ENCODE peak calls at places on chromosome 6, in six cellular contexts. R is stimulated activated naive CD4-positive, alpha-beta T cell treated with Interleukin-2 at 50 U/mL for 16 hours; Z is NCI-H524; G is activated CD4-positive, CD25-positive, alpha-beta regulatory T cell treated with anti-CD3 and anti-CD28 coated beads, Interleukin-2, amount 50 U/mL, for 16 hours; L is SK-N-DZ; P is AG09309. S is an unnamed sample.

GRCh38 chr6:157268396-157268795 is 54.9 kb downstream of the TMEM242 start:
- DNase-seq in R (no peak), Z (no peak), G (no peak), L (no peak), P (no peak), S (no peak)

GRCh38 chr6:4009486-4009885 is 69.5 kb downstream of the FAM217A start:
- DNase-seq in R (no peak), Z (no peak), G (no peak), L (no peak), P (no peak), S (no peak)

GRCh38 chr6:24376875-24377274 is 19.0 kb upstream of the DCDC2 start:
- DNase-seq in R (no peak), Z (peak; percentile 58), G (no peak), L (no peak), P (no peak), S (no peak)

GRCh38 chr6:170176621-170177382 is 114.1 kb downstream of the DLL1 start:
- DNase-seq in R (no peak), Z (peak; percentile 68), G (no peak), L (no peak), P (no peak), S (no peak)

GRCh38 chr6:133892444-133893323 is 3.8 kb downstream of the TCF21 start:
- DNase-seq in R (no peak), Z (no peak), G (no peak), L (no peak), P (no peak), S (no peak)

GRCh38 chr6:69795469-69796080 is 1.2 kb downstream of the LMBRD1 start:
- DNase-seq in R (no peak), Z (no peak), G (no peak), L (no peak), P (no peak), S (no peak)

GRCh38 chr6:2528156-2528555 is 222.6 kb downstream of the MYLK4 start:
- DNase-seq in R (no peak), Z (no peak), G (no peak), L (no peak), P (no peak), S (no peak)

GRCh38 chr6:37168809-37169457 is 1.0 kb upstream of the PIM1 start:
- DNase-seq in R (peak; percentile 45), Z (peak; percentile 49), G (no peak), L (no peak), P (no peak), S (peak; percentile 48)

GRCh38 chr6:108764580-108764950 is 83.7 kb upstream of the ARMC2 start:
- DNase-seq in R (no peak), Z (no peak), G (no peak), L (no peak), P (no peak), S (no peak)

GRCh38 chr6:105745464-105746129 is 340.5 kb upstream of the PRDM1 start:
- DNase-seq in R (no peak), Z (no peak), G (no peak), L (no peak), P (no peak), S (no peak)

GRCh38 chr6:91697010-91697694 is 1110.3 kb upstream of the MAP3K7 start:
- DNase-seq in R (no peak), Z (no peak), G (no peak), L (peak; percentile 43), P (no peak), S (no peak)

GRCh38 chr6:119322715-119323350 is 26.7 kb downstream of the MAN1A1 start:
- DNase-seq in R (no peak), Z (no peak), G (no peak), L (no peak), P (no peak), S (no peak)

GRCh38 chr6:111238464-111239119 is 151.3 kb downstream of the SLC16A10 start:
- DNase-seq in R (no peak), Z (no peak), G (no peak), L (no peak), P (no peak), S (no peak)

GRCh38 chr6:157261606-157262005 is 61.7 kb downstream of the TMEM242 start:
- DNase-seq in R (no peak), Z (no peak), G (no peak), L (no peak), P (no peak), S (no peak)

GRCh38 chr6:158808918-158809678 is 10.1 kb downstream of the EZR start:
- DNase-seq in R (peak; percentile 34), Z (no peak), G (no peak), L (no peak), P (no peak), S (no peak)

GRCh38 chr6:170174771-170175643 is 115.9 kb downstream of the DLL1 start:
- DNase-seq in R (no peak), Z (no peak), G (no peak), L (no peak), P (no peak), S (no peak)

GRCh38 chr6:31639449-31639861 is 13.0 kb downstream of the BAG6 start:
- DNase-seq in R (no peak), Z (no peak), G (no peak), L (no peak), P (no peak), S (no peak)

GRCh38 chr6:31815025-31815838 is at the start of the genes HSPA1A and HSPA1L:
- DNase-seq in R (peak; percentile 66), Z (peak; percentile 97), G (peak; percentile 57), L (no peak), P (peak; percentile 83), S (peak; percentile 63)

GRCh38 chr6:170049641-170050491 is 241.0 kb downstream of the DLL1 start:
- DNase-seq in R (no peak), Z (no peak), G (no peak), L (no peak), P (peak; percentile 14), S (no peak)

GRCh38 chr6:110018486-110018885 is 40.4 kb downstream of the GPR6 start:
- DNase-seq in R (no peak), Z (no peak), G (no peak), L (no peak), P (no peak), S (no peak)

GRCh38 chr6:129186988-129187387 is 304.1 kb downstream of the LAMA2 start:
- DNase-seq in R (no peak), Z (peak; percentile 8), G (no peak), L (no peak), P (peak; percentile 56), S (no peak)

GRCh38 chr6:34630040-34630439 is 66.5 kb downstream of the ILRUN start:
- DNase-seq in R (no peak), Z (no peak), G (no peak), L (no peak), P (peak; percentile 83), S (no peak)

GRCh38 chr6:42300701-42301100 is 83.0 kb upstream of the MRPS10 start:
- DNase-seq in R (no peak), Z (no peak), G (no peak), L (no peak), P (no peak), S (no peak)

GRCh38 chr6:71181565-71181964 is 107.0 kb upstream of the OGFRL1 start:
- DNase-seq in R (no peak), Z (no peak), G (no peak), L (no peak), P (peak; percentile 71), S (no peak)

GRCh38 chr6:63441266-63441956 is 121.6 kb upstream of the LGSN start:
- DNase-seq in R (no peak), Z (no peak), G (no peak), L (no peak), P (no peak), S (no peak)

GRCh38 chr6:25053875-25054371 is 118.2 kb upstream of the RIPOR2 start:
- DNase-seq in R (no peak), Z (no peak), G (no peak), L (no peak), P (no peak), S (no peak)

GRCh38 chr6:111703723-111704122 is 98.0 kb upstream of the TRAF3IP2 start:
- DNase-seq in R (no peak), Z (no peak), G (no peak), L (no peak), P (no peak), S (no peak)

GRCh38 chr6:136095961-136096360 is 154.2 kb downstream of the MTFR2 start:
- DNase-seq in R (no peak), Z (no peak), G (no peak), L (no peak), P (no peak), S (no peak)

GRCh38 chr6:40262363-40262762 is 324.8 kb downstream of the LRFN2 start:
- DNase-seq in R (no peak), Z (no peak), G (no peak), L (no peak), P (no peak), S (no peak)

GRCh38 chr6:127328043-127328442 is 15.4 kb downstream of the ECHDC1 start:
- DNase-seq in R (no peak), Z (no peak), G (no peak), L (no peak), P (no peak), S (no peak)

GRCh38 chr6:89745728-89746127 is 73.9 kb downstream of the MDN1 start:
- DNase-seq in R (no peak), Z (no peak), G (no peak), L (no peak), P (no peak), S (no peak)

GRCh38 chr6:15922510-15923307 is 206.2 kb upstream of the MYLIP start:
- DNase-seq in R (no peak), Z (no peak), G (no peak), L (peak; percentile 25), P (peak; percentile 63), S (no peak)

GRCh38 chr6:44226368-44227137 is 3.2 kb downstream of the SLC29A1 start:
- DNase-seq in R (no peak), Z (no peak), G (no peak), L (peak; percentile 67), P (no peak), S (no peak)

GRCh38 chr6:44147256-44147655 is 11.4 kb upstream of the CAPN11 start:
- DNase-seq in R (no peak), Z (no peak), G (no peak), L (no peak), P (no peak), S (no peak)

GRCh38 chr6:150894935-150895686 is 29.6 kb downstream of the MTHFD1L start:
- DNase-seq in R (peak; percentile 11), Z (peak; percentile 78), G (peak; percentile 5), L (peak; percentile 46), P (no peak), S (peak; percentile 80)

GRCh38 chr6:15351631-15352030 is 105.8 kb downstream of the JARID2 start:
- DNase-seq in R (no peak), Z (no peak), G (no peak), L (no peak), P (peak; percentile 80), S (no peak)

GRCh38 chr6:168507297-168507696 is 66.3 kb downstream of the SMOC2 start:
- DNase-seq in R (no peak), Z (no peak), G (no peak), L (no peak), P (no peak), S (no peak)

GRCh38 chr6:151524059-151524458 is 30.2 kb downstream of the CCDC170 start:
- DNase-seq in R (no peak), Z (no peak), G (no peak), L (no peak), P (no peak), S (no peak)

S was measured in NCI-H1694.